ENCODE peak calls at places on chromosomes 5 and 9, in five cellular contexts. E is GM06990; G is glutamatergic neuron; T is activated CD4-positive, alpha-beta T cell treated with anti-CD3 and anti-CD28 coated beads, Interleukin-2, amount 50 U/mL, for 48 hours; I is iris pigment epithelial cell. C is an unnamed sample.
A peak's percentile ranks its signal among the peaks of the same experiment; 100 is the strongest.

GRCh38 chr5:7207979-7208378 is 188.0 kb upstream of the ADCY2 start:
- DNase-seq in E (no peak), G (no peak), I (no peak), T (no peak), C (no peak)

GRCh38 chr5:141940695-141941271 is 17.1 kb downstream of the DELE1 start:
- DNase-seq in E (no peak), T (no peak), G (no peak), I (no peak), C (no peak)

GRCh38 chr5:33408816-33409215 is 31.9 kb upstream of the TARS1 start:
- DNase-seq in E (no peak), G (no peak), I (no peak), T (no peak), C (no peak)

GRCh38 chr9:133930046-133931015 is 61.8 kb downstream of the VAV2 start:
- DNase-seq in E (no peak), I (no peak), T (no peak), G (no peak), C (no peak)

GRCh38 chr5:10860645-10861455 is 99.8 kb upstream of the DAP start:
- DNase-seq in I (peak; percentile 71), G (no peak), E (no peak), T (no peak), C (no peak)

GRCh38 chr5:35771321-35771720 is 85.4 kb upstream of the IL7R start:
- DNase-seq in E (no peak), I (peak; percentile 97), T (no peak), G (no peak), C (no peak)

GRCh38 chr9:137085918-137086530 is 761 bp upstream of the MAN1B1 start:
- DNase-seq in G (no peak), T (peak; percentile 49), I (peak; percentile 38), E (peak; percentile 63), C (peak; percentile 50)

GRCh38 chr9:129084087-129084486 is 3.2 kb downstream of the DOLPP1 start:
- DNase-seq in T (no peak), E (no peak), G (no peak), I (no peak), C (no peak)

GRCh38 chr9:130433168-130433946 is 11.4 kb upstream of the ASS1 start:
- DNase-seq in G (peak; percentile 88), T (peak; percentile 41), I (peak; percentile 53), E (peak; percentile 43), C (peak; percentile 65)

GRCh38 chr5:16888694-16889124 is 47.4 kb downstream of the MYO10 start:
- DNase-seq in T (no peak), E (no peak), I (no peak), G (no peak), C (no peak)

GRCh38 chr9:72749276-72749675 is 203.6 kb downstream of the ALDH1A1 start:
- DNase-seq in T (no peak), E (no peak), G (no peak), I (no peak), C (no peak)

GRCh38 chr5:169706070-169706469 is 69.0 kb downstream of the DOCK2 start:
- DNase-seq in I (no peak), T (no peak), G (no peak), E (no peak), C (no peak)

GRCh38 chr5:31983851-31984250 is 190.3 kb downstream of the GOLPH3 start:
- DNase-seq in T (no peak), I (no peak), E (no peak), G (no peak), C (no peak)

GRCh38 chr9:92496401-92496800 is 14.1 kb upstream of the ASPN start:
- DNase-seq in T (no peak), G (no peak), I (peak; percentile 54), E (no peak), C (no peak)

GRCh38 chr5:103139264-103139865 is 19.3 kb downstream of the PPIP5K2 start:
- DNase-seq in T (peak; percentile 76), I (peak; percentile 68), E (peak; percentile 18), G (peak; percentile 81), C (peak; percentile 82)

GRCh38 chr9:123684393-123685149 is 245.4 kb downstream of the DENND1A start:
- DNase-seq in E (no peak), I (peak; percentile 22), G (no peak), T (no peak), C (no peak)

GRCh38 chr5:174329738-174330137 is 284.2 kb downstream of the NSG2 start:
- DNase-seq in T (no peak), I (no peak), E (no peak), G (no peak), C (no peak)

GRCh38 chr5:118095100-118095499 is 893.2 kb downstream of the DTWD2 start:
- DNase-seq in E (no peak), I (no peak), G (no peak), T (no peak), C (no peak)

GRCh38 chr5:171914939-171915338 is 91.5 kb downstream of the FBXW11 start:
- DNase-seq in I (no peak), G (no peak), T (no peak), E (no peak), C (no peak)

GRCh38 chr5:149630337-149630736 is 49.0 kb downstream of the ARHGEF37 start:
- DNase-seq in G (no peak), E (no peak), T (no peak), I (no peak), C (no peak)

GRCh38 chr5:171688696-171689495 is 96.7 kb upstream of the SMIM23 start:
- DNase-seq in E (no peak), I (no peak), G (no peak), T (no peak), C (no peak)

GRCh38 chr9:136623849-136624183 is 38.9 kb upstream of the EGFL7 start:
- DNase-seq in T (no peak), G (no peak), E (no peak), I (no peak), C (no peak)

GRCh38 chr5:53126514-53126913 is 17.0 kb upstream of the MOCS2 start:
- DNase-seq in G (no peak), E (no peak), T (no peak), I (peak; percentile 82), C (no peak)

GRCh38 chr5:147819371-147819770 is 12.1 kb downstream of the SPINK1 start:
- DNase-seq in I (no peak), T (no peak), G (no peak), E (no peak), C (no peak)

GRCh38 chr9:16417749-16418148 is 452.7 kb downstream of the BNC2 start:
- DNase-seq in E (no peak), I (peak; percentile 55), G (no peak), T (no peak), C (no peak)

GRCh38 chr5:92147792-92148191 is 764.7 kb upstream of the ARRDC3 start:
- DNase-seq in G (no peak), I (no peak), E (no peak), T (no peak), C (no peak)

GRCh38 chr5:93246093-93246855 is 334.7 kb downstream of the NR2F1-AS1 start:
- DNase-seq in I (peak; percentile 83), T (no peak), E (no peak), G (no peak), C (no peak)

GRCh38 chr5:123203105-123203794 is 114.2 kb downstream of the PRDM6 start:
- DNase-seq in I (no peak), T (no peak), E (no peak), G (no peak), C (no peak)

GRCh38 chr9:36900136-36900855 is 133.8 kb downstream of the PAX5 start:
- DNase-seq in E (no peak), T (no peak), I (no peak), G (no peak), C (no peak)

GRCh38 chr5:129972774-129973173 is 68.5 kb downstream of the CHSY3 start:
- DNase-seq in E (no peak), I (no peak), T (no peak), G (no peak), C (no peak)

GRCh38 chr5:98839469-98840383 is 66.3 kb downstream of the RGMB start:
- DNase-seq in E (no peak), T (no peak), I (peak; percentile 6), G (no peak), C (peak; percentile 11)

GRCh38 chr9:104866186-104866585 is 61.8 kb downstream of the ABCA1 start:
- DNase-seq in I (peak; percentile 65), E (no peak), T (no peak), G (no peak), C (no peak)

GRCh38 chr5:179912951-179913350 is 5.3 kb upstream of the TBC1D9B start:
- DNase-seq in I (no peak), G (no peak), E (no peak), T (no peak), C (no peak)